ENCODE peak calls at places on chromosomes 16 and 17, in six cellular contexts. S, H, Y, J, M and R are unnamed samples.

GRCh38 chr17:7313028-7313889 is 1.9 kb downstream of the GPS2 start:
- DNase-seq in S (no peak), H (no peak), Y (no peak), J (no peak), M (no peak), R (no peak)

GRCh38 chr17:79050591-79050990 is 24.0 kb upstream of the ENGASE start:
- DNase-seq in S (no peak), H (no peak), Y (no peak), J (no peak), M (no peak), R (no peak)

GRCh38 chr17:77464988-77465357 is 324.2 kb downstream of the SEC14L1 start:
- DNase-seq in S (no peak), H (no peak), Y (no peak), J (no peak), M (no peak), R (no peak)

GRCh38 chr17:28008526-28008925 is 34.0 kb upstream of the NLK start:
- DNase-seq in S (no peak), H (no peak), Y (peak), J (no peak), M (peak), R (peak)

GRCh38 chr17:10125761-10126553 is 72.4 kb downstream of the GAS7 start:
- DNase-seq in S (no peak), H (no peak), Y (no peak), J (no peak), M (no peak), R (no peak)

GRCh38 chr16:87316450-87316922 is 706 bp downstream of the C16orf95 start:
- DNase-seq in S (no peak), H (no peak), Y (no peak), J (no peak), M (no peak), R (no peak)

GRCh38 chr16:695355-696089 is 5.3 kb upstream of the WDR24 start:
- DNase-seq in S (no peak), H (peak), Y (no peak), J (peak), M (peak), R (peak)

GRCh38 chr16:19307587-19308241 is 22.2 kb downstream of the CLEC19A start:
- DNase-seq in S (no peak), H (no peak), Y (no peak), J (no peak), M (peak), R (peak)